ENCODE peak calls at places on chromosome 6, in nine cellular contexts. O is epithelial cell of prostate, C is left ventricle myocardium inferior, F is KG1, H is NCI-H2081, M is left cardiac atrium, J is A172, Y is T-helper 17 cell, D is RWPE1. B is an unnamed sample.

GRCh38 chr6:39171489-39172376 is 56.7 kb upstream of the SAYSD1 start:
- DNase-seq in J (no peak), C (no peak), O (no peak), Y (no peak), M (no peak), H (no peak), F (no peak), D (no peak), B (no peak)

GRCh38 chr6:41255638-41256246 is 27.6 kb downstream of the TREML4 start:
- DNase-seq in D (no peak), C (no peak), H (no peak), O (no peak), Y (no peak), F (no peak), J (no peak), M (no peak), B (no peak)

GRCh38 chr6:98827295-98828159 is 6.8 kb upstream of the POU3F2 start:
- DNase-seq in Y (no peak), C (no peak), J (no peak), M (no peak), D (no peak), F (no peak), O (no peak), H (no peak), B (no peak)

GRCh38 chr6:73700060-73700459 is 4.1 kb downstream of the CD109 start:
- DNase-seq in J (no peak), O (no peak), F (no peak), Y (no peak), H (no peak), D (no peak), C (no peak), M (no peak), B (no peak)

GRCh38 chr6:139965393-139965792 is 590.9 kb upstream of the CITED2 start:
- DNase-seq in O (no peak), C (no peak), Y (no peak), F (no peak), H (peak), J (no peak), D (no peak), M (no peak), B (no peak)

GRCh38 chr6:1463751-1464397 is 74.5 kb downstream of the FOXF2 start:
- DNase-seq in M (no peak), J (no peak), F (no peak), D (no peak), C (no peak), O (no peak), H (no peak), Y (no peak), B (no peak)

GRCh38 chr6:111487656-111488055 is 4.6 kb upstream of the REV3L start:
- DNase-seq in C (no peak), Y (no peak), D (peak), J (no peak), O (peak), H (no peak), M (no peak), F (no peak), B (no peak)

GRCh38 chr6:131199568-131200272 is 64.5 kb downstream of the AKAP7 start:
- DNase-seq in F (peak), C (no peak), J (peak), O (peak), M (peak), Y (peak), D (peak), H (peak), B (no peak)

GRCh38 chr6:122641818-122642217 is 31.6 kb downstream of the PKIB start:
- DNase-seq in H (no peak), C (no peak), J (no peak), O (no peak), Y (no peak), M (no peak), F (no peak), D (no peak), B (no peak)